ENCODE peak calls at places on chromosomes 12 and 14, in nine cellular contexts. A is lung; R is CD8-positive, alpha-beta memory T cell; J is A673; M is upper lobe of right lung; O is H9; X is A549; I is coronary artery; H is IMR-90. C is an unnamed sample.

GRCh38 chr12:25957898-25958253 is 606 bp upstream of the RASSF8 start:
- DNase-seq in A (no peak), R (no peak), J (peak), M (no peak), O (no peak), X (no peak), I (no peak), H (peak), C (no peak)

GRCh38 chr12:117309276-117309885 is 52.0 kb downstream of the NOS1 start:
- DNase-seq in A (no peak), R (no peak), J (no peak), M (no peak), O (peak), X (no peak), I (no peak), H (no peak), C (no peak)

GRCh38 chr14:94062344-94062904 is 18.6 kb downstream of the DDX24 start:
- DNase-seq in A (no peak), R (no peak), J (no peak), M (no peak), O (no peak), X (no peak), I (no peak), H (peak), C (no peak)

GRCh38 chr14:79044894-79045624 is 874.9 kb downstream of the NRXN3 start:
- DNase-seq in A (no peak), R (no peak), J (no peak), M (no peak), O (peak), X (peak), I (no peak), H (peak), C (no peak)

GRCh38 chr12:112524676-112525425 is 106.1 kb downstream of the PTPN11 start:
- DNase-seq in A (no peak), R (no peak), J (no peak), M (no peak), O (peak), X (peak), I (no peak), H (peak), C (no peak)

GRCh38 chr12:131048611-131048990 is 94.9 kb downstream of the ADGRD1 start:
- DNase-seq in A (no peak), R (no peak), J (no peak), M (no peak), O (no peak), X (no peak), I (no peak), H (no peak), C (peak)

GRCh38 chr12:10220398-10221077 is 7.9 kb downstream of the GABARAPL1 start:
- DNase-seq in A (peak), R (no peak), J (no peak), M (no peak), O (no peak), X (no peak), I (no peak), H (peak), C (no peak)

GRCh38 chr12:90905691-90906370 is 49.1 kb downstream of the CCER1 start:
- DNase-seq in A (no peak), R (no peak), J (no peak), M (no peak), O (no peak), X (no peak), I (no peak), H (peak), C (no peak)

GRCh38 chr14:20652996-20653975 is 11.8 kb upstream of the OR6S1 start:
- DNase-seq in A (no peak), R (no peak), J (peak), M (no peak), O (peak), X (peak), I (peak), H (peak), C (no peak)

GRCh38 chr12:112473056-112473455 is 54.3 kb downstream of the PTPN11 start:
- DNase-seq in A (no peak), R (no peak), J (peak), M (no peak), O (no peak), X (peak), I (no peak), H (no peak), C (no peak)

GRCh38 chr12:106682594-106683234 is 91.8 kb upstream of the RIC8B start:
- DNase-seq in A (peak), R (no peak), J (no peak), M (no peak), O (no peak), X (peak), I (no peak), H (peak), C (no peak)

GRCh38 chr14:104277416-104278213 is 139.2 kb downstream of the KIF26A start:
- DNase-seq in A (no peak), R (no peak), J (no peak), M (peak), O (peak), X (no peak), I (peak), H (no peak), C (no peak)

GRCh38 chr14:54814076-54814475 is 88.5 kb downstream of the GCH1 start:
- DNase-seq in A (no peak), R (no peak), J (peak), M (no peak), O (peak), X (peak), I (no peak), H (no peak), C (no peak)

GRCh38 chr12:131636266-131636665 is 74.6 kb upstream of the SFSWAP start:
- DNase-seq in A (no peak), R (no peak), J (no peak), M (no peak), O (no peak), X (no peak), I (no peak), H (no peak), C (no peak)

GRCh38 chr14:102592969-102593840 is 756 bp downstream of the RCOR1 start:
- DNase-seq in A (peak), R (peak), J (peak), M (peak), O (no peak), X (peak), I (no peak), H (peak), C (peak)

GRCh38 chr14:67883717-67884116 is 64.1 kb downstream of the RAD51B start:
- DNase-seq in A (no peak), R (no peak), J (peak), M (no peak), O (no peak), X (peak), I (no peak), H (peak), C (no peak)

GRCh38 chr14:101001311-101002069 is 98.0 kb upstream of the RTL1 start:
- DNase-seq in A (no peak), R (no peak), J (peak), M (no peak), O (no peak), X (no peak), I (peak), H (peak), C (no peak)

GRCh38 chr14:104701383-104702076 is 12.1 kb downstream of the INF2 start:
- DNase-seq in A (no peak), R (no peak), J (no peak), M (no peak), O (no peak), X (no peak), I (no peak), H (no peak), C (no peak)

GRCh38 chr12:100794441-100795192 is at the start of gene ANO4:
- DNase-seq in A (no peak), R (no peak), J (peak), M (no peak), O (peak), X (no peak), I (no peak), H (peak), C (no peak)

DNA sequence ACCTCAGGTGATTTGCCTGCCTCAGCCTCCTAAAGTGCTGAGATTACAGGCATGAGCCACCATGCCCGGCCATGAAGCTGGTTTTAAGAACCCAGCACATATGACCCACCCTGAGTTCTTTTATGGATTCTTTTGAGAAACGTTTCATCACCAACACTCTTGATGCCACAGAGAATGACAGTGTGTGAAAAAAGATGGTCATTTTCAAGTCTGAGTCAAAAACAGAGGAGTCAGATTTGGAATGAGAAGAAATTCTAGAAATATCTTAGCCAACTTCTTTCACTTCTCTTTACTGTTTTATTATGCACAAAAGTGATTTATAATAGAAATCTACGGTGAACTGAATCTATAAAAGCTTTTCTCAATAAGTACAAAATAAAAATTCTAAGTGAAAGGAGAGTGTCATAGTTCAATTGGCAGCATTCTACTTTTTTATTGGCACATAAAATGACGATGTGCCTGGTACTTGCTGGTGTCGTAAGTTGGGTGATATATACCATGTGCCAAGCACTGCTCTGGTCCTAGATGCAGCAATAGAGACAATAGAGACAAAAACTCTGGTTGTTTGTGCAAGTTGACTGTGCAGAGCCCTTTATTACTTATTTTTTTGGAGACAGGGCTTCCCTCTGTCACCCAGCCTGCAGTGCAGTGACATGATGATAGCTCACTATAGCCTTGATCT is 33.9 kb downstream of the CCDC177 start:
- DNase-seq in A (no peak), R (no peak), J (no peak), M (no peak), O (no peak), X (no peak), I (no peak), H (no peak), C (no peak)
- H3K27ac ChIP-seq in A (no peak), R (no peak), J (no peak), M (no peak), O (no peak), X (no peak), I (no peak), H (no peak), C (no peak)

GRCh38 chr14:68975667-68976066 is 3.4 kb downstream of the ACTN1 start:
- DNase-seq in A (no peak), R (no peak), J (no peak), M (no peak), O (no peak), X (no peak), I (no peak), H (peak), C (no peak)
- H3K27ac ChIP-seq in A (peak), R (no peak), J (no peak), M (no peak), O (no peak), X (peak), I (peak), H (peak), C (peak)

GRCh38 chr12:54407183-54407905 is 11.7 kb downstream of the ITGA5 start:
- DNase-seq in A (no peak), R (no peak), J (no peak), M (no peak), O (no peak), X (no peak), I (no peak), H (no peak), C (no peak)

GRCh38 chr12:54401127-54401526 is 16.6 kb upstream of the ZNF385A start:
- DNase-seq in A (no peak), R (no peak), J (no peak), M (no peak), O (no peak), X (no peak), I (no peak), H (no peak), C (no peak)

GRCh38 chr12:54405106-54405505 is 14.0 kb downstream of the ITGA5 start:
- DNase-seq in A (no peak), R (no peak), J (no peak), M (no peak), O (no peak), X (no peak), I (no peak), H (no peak), C (no peak)

GRCh38 chr12:54405573-54405972 is 13.5 kb downstream of the ITGA5 start:
- DNase-seq in A (no peak), R (no peak), J (no peak), M (no peak), O (no peak), X (no peak), I (no peak), H (no peak), C (no peak)

GRCh38 chr12:54404061-54405004 is 14.7 kb downstream of the ITGA5 start:
- DNase-seq in A (no peak), R (peak), J (peak), M (no peak), O (peak), X (peak), I (no peak), H (peak), C (peak)
- H3K27ac ChIP-seq in A (no peak), R (no peak), J (peak), M (peak), O (no peak), X (no peak), I (no peak), H (no peak), C (no peak)

GRCh38 chr12:50192908-50193307 is 25.7 kb upstream of the CERS5 start:
- DNase-seq in A (no peak), R (no peak), J (no peak), M (no peak), O (no peak), X (no peak), I (no peak), H (peak), C (no peak)
- H3K27ac ChIP-seq in A (no peak), R (no peak), J (no peak), M (no peak), O (no peak), X (no peak), I (no peak), H (peak), C (no peak)

DNA sequence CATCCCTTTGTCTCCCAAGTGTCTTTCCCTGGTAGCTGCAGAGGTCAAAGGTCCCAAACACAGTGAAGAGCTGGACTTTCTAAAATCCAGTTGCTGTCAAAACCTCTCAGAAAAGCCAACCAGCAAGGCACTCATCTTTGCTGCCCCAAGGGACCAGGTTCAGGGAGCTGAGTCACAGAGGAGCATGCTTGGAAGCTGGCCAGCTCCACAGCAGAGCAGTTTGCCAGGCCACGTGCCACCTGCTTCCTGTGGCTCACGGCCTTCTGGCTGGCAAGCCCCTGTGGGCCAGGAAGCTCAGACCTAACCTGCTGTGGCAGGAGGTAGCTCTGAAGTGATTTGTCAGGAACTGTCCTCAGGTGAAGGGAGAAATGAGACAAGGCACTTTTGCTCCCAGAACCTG is 3.6 kb downstream of the ISCU start:
- DNase-seq in A (peak), R (peak), J (peak), M (peak), O (no peak), X (peak), I (no peak), H (peak), C (peak)
- H3K27ac ChIP-seq in A (peak), R (no peak), J (peak), M (peak), O (no peak), X (peak), I (peak), H (no peak), C (peak)

DNA sequence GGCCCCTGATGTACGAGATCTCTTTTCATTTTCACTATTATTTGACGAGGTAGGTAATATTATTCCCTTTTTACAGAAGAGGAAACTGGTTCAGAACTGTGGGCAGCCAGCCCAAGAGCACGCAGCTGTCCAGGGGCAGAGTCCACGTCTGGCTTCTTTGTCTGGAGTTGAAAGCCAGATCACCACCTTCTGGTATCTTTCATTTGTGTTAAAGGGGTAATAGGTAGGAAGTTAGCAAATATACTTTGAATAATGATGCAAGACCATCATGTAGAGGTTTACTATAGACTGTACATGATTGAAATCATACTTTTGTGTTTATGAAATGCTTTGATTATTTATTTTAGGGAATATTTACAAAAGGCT is 144.1 kb upstream of the AMIGO2 start:
- DNase-seq in A (no peak), R (no peak), J (no peak), M (no peak), O (no peak), X (peak), I (no peak), H (peak), C (peak)
- H3K27ac ChIP-seq in A (no peak), R (peak), J (peak), M (peak), O (peak), X (peak), I (peak), H (no peak), C (peak)

DNA sequence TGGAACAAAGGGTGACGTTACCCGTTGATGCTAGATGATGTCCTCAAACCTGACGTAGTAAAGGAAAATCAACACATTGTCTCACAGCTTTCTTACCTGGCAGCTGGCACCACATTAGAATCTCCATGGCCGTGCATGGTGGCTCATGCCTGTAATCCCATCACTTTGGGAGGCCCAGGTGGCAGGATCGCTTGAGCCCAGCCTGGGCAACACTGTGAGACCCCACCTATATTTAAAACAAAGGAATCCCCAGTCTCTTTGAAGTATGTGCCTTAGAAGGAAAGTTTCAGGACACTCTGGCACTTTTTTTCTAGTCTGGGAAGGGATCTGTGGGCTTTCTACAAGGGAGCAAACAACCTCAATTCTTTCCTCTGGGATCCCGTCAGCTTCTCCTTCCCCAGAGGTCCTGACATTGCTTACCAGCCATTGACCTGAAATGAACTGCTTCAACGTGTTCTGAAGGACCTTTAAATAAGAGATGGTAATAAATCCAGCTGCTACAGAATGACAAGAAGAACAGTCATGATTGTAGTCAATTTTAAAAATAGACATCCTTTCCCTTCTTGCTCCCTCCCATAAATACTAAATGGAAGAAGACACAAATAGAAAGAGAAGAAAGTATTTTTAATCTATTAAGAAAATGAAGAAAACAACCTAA is 33.7 kb upstream of the TTC7B start:
- DNase-seq in A (no peak), R (no peak), J (no peak), M (no peak), O (no peak), X (no peak), I (no peak), H (no peak), C (no peak)
- H3K27ac ChIP-seq in A (no peak), R (no peak), J (no peak), M (no peak), O (no peak), X (no peak), I (no peak), H (no peak), C (no peak)

C was measured in Peyer's patch.